ENCODE peak calls at places on chromosomes 4 and X, in five cellular contexts. R is omental fat pad; E is stimulated activated naive B cell treated with anti-CD40 and anti-IgM and Interleukin-4, amounts not matched to agents 10 μg/mL and 1 μg/mL and 100 μg/mL, for 72 hours; Y is caudate nucleus; L is nephron progenitor cell. W is an unnamed sample.
A peak's percentile ranks its signal among the peaks of the same experiment; 100 is the strongest.

GRCh38 chr4:162131256-162131655 is 32.5 kb downstream of the FSTL5 start:
- DNase-seq in R (no peak), E (no peak), Y (no peak), L (no peak), W (no peak)

GRCh38 chr4:5954056-5954760 is 61.3 kb upstream of the CRMP1 start:
- DNase-seq in R (no peak), E (no peak), Y (no peak), L (no peak), W (no peak)

GRCh38 chrX:95760356-95760755 is 924.3 kb upstream of the DIAPH2 start:
- DNase-seq in R (no peak), E (no peak), Y (no peak), L (no peak), W (no peak)

GRCh38 chr4:76748649-76749048 is 149.3 kb downstream of the SOWAHB start:
- DNase-seq in R (no peak), E (no peak), Y (no peak), L (no peak), W (no peak)

GRCh38 chr4:73715659-73716058 is 24.7 kb upstream of the CXCL8 start:
- DNase-seq in R (no peak), E (no peak), Y (no peak), L (no peak), W (no peak)

GRCh38 chrX:16205840-16206239 is 38.6 kb downstream of the MAGEB17 start:
- DNase-seq in R (no peak), E (no peak), Y (no peak), L (no peak), W (no peak)

GRCh38 chrX:45851434-45851991 is 650.8 kb upstream of the DIPK2B start:
- DNase-seq in R (no peak), E (no peak), Y (peak; percentile 4), L (peak; percentile 68), W (no peak)

GRCh38 chr4:156830356-156830755 is 141.2 kb downstream of the PDGFC start:
- DNase-seq in R (no peak), E (no peak), Y (no peak), L (no peak), W (peak; percentile 62)

GRCh38 chr4:159946983-159947645 is 844.2 kb downstream of the RAPGEF2 start:
- DNase-seq in R (no peak), E (no peak), Y (no peak), L (no peak), W (peak; percentile 21)

GRCh38 chr4:125390126-125390525 is 75.4 kb downstream of the FAT4 start:
- DNase-seq in R (no peak), E (no peak), Y (no peak), L (no peak), W (peak; percentile 64)

GRCh38 chrX:1322393-1322792 is 14.2 kb upstream of the IL3RA start:
- DNase-seq in R (no peak), E (no peak), Y (no peak), L (no peak), W (no peak)

GRCh38 chr4:101699441-101700117 is 91.0 kb upstream of the BANK1 start:
- DNase-seq in R (no peak), E (no peak), Y (no peak), L (no peak), W (no peak)

GRCh38 chrX:13506574-13506973 is 62.8 kb upstream of the EGFL6 start:
- DNase-seq in R (no peak), E (no peak), Y (no peak), L (peak; percentile 53), W (no peak)

GRCh38 chr4:1382776-1383727 is 23.2 kb downstream of the NKX1-1 start:
- DNase-seq in R (no peak), E (no peak), Y (no peak), L (peak; percentile 0), W (no peak)

GRCh38 chr4:961651-962230 is 11.6 kb downstream of the DGKQ start:
- DNase-seq in R (no peak), E (no peak), Y (no peak), L (no peak), W (no peak)

GRCh38 chr4:114263233-114263632 is 283.8 kb upstream of the ARSJ start:
- DNase-seq in R (no peak), E (no peak), Y (no peak), L (no peak), W (no peak)

GRCh38 chr4:89469930-89470375 is 162.4 kb upstream of the GPRIN3 start:
- DNase-seq in R (no peak), E (peak; percentile 18), Y (no peak), L (no peak), W (peak; percentile 72)

GRCh38 chr4:75675004-75675531 is 1.9 kb upstream of the G3BP2 start:
- DNase-seq in R (no peak), E (no peak), Y (no peak), L (no peak), W (no peak)

GRCh38 chrX:76172325-76172887 is 456 bp upstream of the PBDC1 start:
- DNase-seq in R (no peak), E (no peak), Y (no peak), L (no peak), W (no peak)

GRCh38 chrX:39821011-39821708 is 276.6 kb downstream of the BCOR start:
- DNase-seq in R (no peak), E (no peak), Y (peak; percentile 10), L (peak; percentile 60), W (no peak)

GRCh38 chr4:87732033-87732770 is 67.2 kb upstream of the IBSP start:
- DNase-seq in R (no peak), E (no peak), Y (no peak), L (no peak), W (no peak)

GRCh38 chr4:85170241-85170640 is 203.8 kb upstream of the WDFY3 start:
- DNase-seq in R (no peak), E (no peak), Y (no peak), L (no peak), W (no peak)